ENCODE peak calls at places on chromosome X, in ten cellular contexts. E is hepatocyte, J is skeletal muscle cell, D is A673, R is neuronal stem cell, P is cardiac fibroblast, X is mesendoderm, I is lower leg skin, K is Peyer's patch, T is A549. Y is an unnamed sample.

GRCh38 chrX:40172169-40172979 is 74.6 kb upstream of the BCOR start:
- DNase-seq in P (peak), K (peak), R (no peak), E (peak), J (no peak), T (no peak), X (peak), I (no peak), D (peak), Y (no peak)

GRCh38 chrX:19630776-19631707 is 115.7 kb upstream of the MAP3K15 start:
- DNase-seq in P (no peak), R (no peak), T (no peak), I (no peak), J (no peak), E (no peak), D (no peak), X (no peak), K (no peak), Y (peak)

GRCh38 chrX:54358424-54359211 is 772 bp upstream of the WNK3 start:
- DNase-seq in I (peak), E (peak), R (peak), K (peak), J (peak), D (peak), T (no peak), X (peak), P (peak), Y (no peak)

GRCh38 chrX:118552501-118552900 is 56.9 kb downstream of the DOCK11 start:
- DNase-seq in P (peak), R (no peak), E (no peak), I (peak), X (peak), T (peak), K (no peak), D (no peak), J (no peak), Y (no peak)

GRCh38 chrX:100319716-100320115 is 90.4 kb downstream of the PCDH19 start:
- DNase-seq in P (no peak), J (no peak), E (no peak), K (no peak), X (no peak), D (no peak), T (no peak), I (no peak), R (no peak), Y (no peak)

GRCh38 chrX:151359341-151359740 is 37.7 kb upstream of the VMA21 start:
- DNase-seq in K (no peak), T (no peak), E (no peak), I (no peak), D (no peak), J (no peak), P (no peak), R (no peak), X (peak), Y (no peak)

GRCh38 chrX:44874481-44875184 is 1.6 kb downstream of the KDM6A start:
- DNase-seq in K (peak), X (peak), P (peak), T (peak), R (no peak), J (no peak), E (peak), I (peak), D (peak), Y (peak)

GRCh38 chrX:2848806-2849420 is 20.2 kb downstream of the GYG2 start:
- DNase-seq in D (peak), R (no peak), T (peak), I (no peak), K (no peak), E (peak), J (peak), X (peak), P (peak), Y (no peak)

GRCh38 chrX:95945528-95945927 is 739.1 kb upstream of the DIAPH2 start:
- DNase-seq in T (no peak), P (no peak), X (no peak), I (no peak), K (no peak), E (no peak), D (no peak), R (no peak), J (no peak), Y (no peak)

DNA sequence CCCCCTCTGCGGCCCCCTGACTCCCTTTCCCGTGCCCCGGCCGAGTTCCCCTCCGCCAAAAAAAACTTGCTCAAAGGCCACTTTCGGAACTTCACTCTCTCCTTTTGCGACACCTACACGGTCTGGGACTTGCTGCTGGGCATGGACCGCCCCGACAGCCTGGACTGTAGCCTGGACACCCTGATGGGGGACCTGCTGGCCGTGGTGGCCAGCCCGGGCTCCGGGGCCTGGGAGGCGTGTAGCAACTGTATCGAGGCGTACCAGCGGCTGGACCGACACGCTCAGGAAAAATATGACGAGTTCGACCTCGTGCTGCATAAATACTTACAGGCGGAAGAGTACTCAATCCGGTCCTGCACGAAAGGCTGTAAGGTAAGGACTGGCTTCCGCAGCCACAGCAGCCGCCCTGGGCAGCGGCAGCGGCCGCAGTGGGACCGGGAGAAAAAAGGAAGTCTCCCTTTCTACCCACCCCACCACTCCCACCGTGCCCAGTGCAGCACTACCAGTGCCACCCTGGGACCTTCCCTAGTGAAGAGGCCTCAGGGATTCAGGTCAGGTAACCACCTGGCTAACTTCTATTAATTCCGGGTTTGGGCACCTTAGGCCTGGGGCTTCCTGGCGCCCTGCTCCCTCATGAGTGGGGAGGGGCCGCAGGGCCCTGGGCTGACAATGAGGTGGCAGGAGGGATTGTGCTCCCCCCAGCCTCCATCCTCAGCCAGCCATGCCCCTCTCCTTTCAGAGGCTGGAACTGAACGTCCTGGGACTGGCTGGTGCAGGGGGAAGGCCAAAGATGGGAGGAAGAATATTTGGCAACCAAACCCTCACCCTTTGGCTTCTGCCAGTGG is 1.9 kb downstream of the NALF2 start:
- DNase-seq in R (no peak), X (no peak), P (no peak), I (no peak), E (peak), D (no peak), T (no peak), K (no peak), J (no peak), Y (no peak)
- H3K4me3 ChIP-seq in R (peak), X (no peak), P (no peak), I (no peak), E (no peak), D (no peak), T (no peak), K (no peak), J (no peak), Y (peak)

GRCh38 chrX:41522681-41523080 is 75.5 kb downstream of the NYX start:
- DNase-seq in D (no peak), T (no peak), X (no peak), E (no peak), R (no peak), P (no peak), J (no peak), I (no peak), K (no peak), Y (no peak)
- H3K4me3 ChIP-seq in D (no peak), T (no peak), X (no peak), E (no peak), R (no peak), P (no peak), J (no peak), I (no peak), K (no peak), Y (no peak)

GRCh38 chrX:69503835-69504625 is at the start of gene NALF2:
- DNase-seq in R (peak), T (peak), D (peak), E (peak), K (no peak), X (peak), I (peak), J (peak), P (peak), Y (peak)

GRCh38 chrX:69503228-69503834 is 795 bp upstream of the NALF2 start:
- DNase-seq in P (peak), E (no peak), R (no peak), T (peak), J (no peak), I (no peak), D (peak), K (no peak), X (no peak), Y (no peak)

GRCh38 chrX:69507500-69507789 is 3.3 kb downstream of the NALF2 start:
- DNase-seq in I (no peak), X (no peak), E (no peak), J (no peak), T (no peak), K (no peak), D (no peak), R (no peak), P (no peak), Y (no peak)

GRCh38 chrX:69506617-69507499 is 2.7 kb downstream of the NALF2 start:
- DNase-seq in R (no peak), X (no peak), I (no peak), T (no peak), J (no peak), K (no peak), E (no peak), D (no peak), P (no peak), Y (no peak)

GRCh38 chrX:69504626-69505612 is 793 bp downstream of the NALF2 start:
- DNase-seq in K (no peak), R (no peak), T (no peak), X (no peak), I (no peak), J (no peak), E (peak), D (no peak), P (no peak), Y (no peak)
- H3K4me3 ChIP-seq in K (peak), R (peak), T (peak), X (peak), I (no peak), J (peak), E (peak), D (peak), P (peak), Y (peak)

GRCh38 chrX:101411984-101412383 is 4.0 kb downstream of the HNRNPH2 start:
- DNase-seq in P (no peak), E (no peak), X (no peak), K (no peak), T (no peak), D (no peak), R (no peak), I (no peak), J (no peak), Y (no peak)

GRCh38 chrX:101416691-101417090 is 8.7 kb downstream of the HNRNPH2 start:
- DNase-seq in T (no peak), P (no peak), I (no peak), X (no peak), K (no peak), R (no peak), D (no peak), J (no peak), E (no peak), Y (no peak)

GRCh38 chrX:101417981-101418841 is 10.2 kb downstream of the HNRNPH2 start:
- DNase-seq in I (peak), E (peak), X (peak), J (no peak), T (no peak), P (peak), K (peak), D (peak), R (peak), Y (no peak)

GRCh38 chrX:101417190-101417589 is 9.2 kb downstream of the HNRNPH2 start:
- DNase-seq in X (no peak), E (no peak), D (no peak), J (no peak), P (no peak), K (no peak), R (no peak), T (no peak), I (no peak), Y (no peak)

GRCh38 chrX:101415180-101416130 is 7.4 kb downstream of the HNRNPH2 start:
- DNase-seq in E (peak), P (peak), T (peak), R (peak), I (peak), J (no peak), D (peak), K (no peak), X (peak), Y (no peak)
- H3K4me3 ChIP-seq in E (no peak), P (no peak), T (no peak), R (no peak), I (no peak), J (no peak), D (no peak), K (no peak), X (no peak), Y (no peak)

Y was measured in LNCaP clone FGC.